ENCODE peak calls at places on chromosomes 13 and 19, in seven cellular contexts. Y is H1, W is SK-N-SH, C is K562, F is HCT116, M is GM12878, K is HepG2. I is an unnamed sample.

GRCh38 chr13:86051134-86052103 is 252.2 kb upstream of the SLITRK6 start:
- DNase-seq in Y (no peak), W (no peak), C (no peak), F (no peak), M (no peak), K (no peak), I (peak)

GRCh38 chr19:46081928-46082727 is 41.3 kb upstream of the IGFL4 start:
- DNase-seq in Y (no peak), W (peak), C (peak), F (peak), M (peak), K (peak), I (no peak)

GRCh38 chr19:4197625-4198466 is 15.4 kb downstream of the ANKRD24 start:
- DNase-seq in Y (no peak), W (peak), C (peak), F (no peak), M (no peak), K (no peak), I (no peak)

GRCh38 chr13:104140557-104140956 is 1074.3 kb upstream of the SLC10A2 start:
- DNase-seq in Y (no peak), W (no peak), C (no peak), F (peak), M (no peak), K (no peak), I (no peak)

GRCh38 chr19:47526798-47527197 is 11.9 kb upstream of the NAPA start:
- DNase-seq in Y (no peak), W (no peak), C (no peak), F (no peak), M (no peak), K (no peak), I (no peak)

GRCh38 chr13:73857106-73857505 is 277.1 kb downstream of the KLF12 start:
- DNase-seq in Y (no peak), W (no peak), C (no peak), F (no peak), M (no peak), K (no peak), I (no peak)

GRCh38 chr19:18961767-18962423 is 20.9 kb upstream of the HOMER3 start:
- DNase-seq in Y (peak), W (peak), C (no peak), F (no peak), M (no peak), K (peak), I (no peak)

GRCh38 chr13:80273717-80274116 is 67.2 kb downstream of the SPRY2 start:
- DNase-seq in Y (no peak), W (no peak), C (no peak), F (no peak), M (no peak), K (no peak), I (no peak)

GRCh38 chr19:33868076-33868735 is 71.5 kb downstream of the KCTD15 start:
- DNase-seq in Y (no peak), W (peak), C (no peak), F (no peak), M (no peak), K (no peak), I (no peak)

GRCh38 chr19:39563408-39563807 is 23.4 kb upstream of the EID2 start:
- DNase-seq in Y (peak), W (no peak), C (no peak), F (peak), M (no peak), K (no peak), I (no peak)

GRCh38 chr19:35755550-35756371 is 1.1 kb downstream of the HSPB6 start:
- DNase-seq in Y (no peak), W (no peak), C (no peak), F (no peak), M (no peak), K (no peak), I (no peak)

GRCh38 chr19:49447485-49448431 is 3.9 kb downstream of the PIH1D1 start:
- DNase-seq in Y (peak), W (peak), C (peak), F (peak), M (no peak), K (no peak), I (no peak)

DNA sequence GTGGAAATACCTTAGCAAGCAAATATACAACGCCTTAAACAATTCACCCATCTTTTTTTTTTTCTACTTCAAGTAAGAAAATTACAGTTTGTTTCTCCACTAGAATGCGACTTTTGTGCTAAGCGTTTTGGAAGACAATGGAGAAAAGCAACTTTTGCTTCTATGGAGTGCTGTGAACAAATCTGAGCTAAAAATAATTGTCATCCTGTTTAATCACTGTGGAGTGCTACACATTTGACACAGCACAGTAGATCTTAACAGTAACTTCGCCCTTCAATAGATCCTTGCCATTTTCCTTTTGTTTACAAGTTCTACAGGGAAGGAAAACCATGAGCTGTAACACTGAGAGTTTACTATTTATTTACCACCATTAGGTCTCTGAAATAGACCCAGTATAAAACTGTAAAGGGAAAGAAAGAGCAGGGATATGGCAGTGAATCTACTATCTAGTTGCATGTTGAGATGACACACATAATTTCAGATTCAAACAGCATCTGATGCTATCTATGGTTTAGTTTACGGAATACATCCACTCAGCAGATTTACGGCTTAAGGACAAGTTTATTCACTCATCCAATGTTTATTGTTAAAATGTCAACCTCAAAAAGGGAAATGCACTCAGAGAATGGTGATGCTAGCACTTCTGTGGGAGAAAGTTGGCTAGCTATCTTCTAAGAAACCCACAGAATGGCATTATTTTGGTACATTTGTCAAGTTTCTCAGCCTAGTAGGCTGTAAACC is 175.3 kb downstream of the VWA8 start:
- DNase-seq in Y (no peak), W (no peak), C (no peak), F (no peak), M (no peak), K (no peak), I (no peak)
- TF ChIP-seq JUND in Y (no peak), W (no peak), C (no peak), F (no peak), M (no peak), K (no peak), I (no peak)

DNA sequence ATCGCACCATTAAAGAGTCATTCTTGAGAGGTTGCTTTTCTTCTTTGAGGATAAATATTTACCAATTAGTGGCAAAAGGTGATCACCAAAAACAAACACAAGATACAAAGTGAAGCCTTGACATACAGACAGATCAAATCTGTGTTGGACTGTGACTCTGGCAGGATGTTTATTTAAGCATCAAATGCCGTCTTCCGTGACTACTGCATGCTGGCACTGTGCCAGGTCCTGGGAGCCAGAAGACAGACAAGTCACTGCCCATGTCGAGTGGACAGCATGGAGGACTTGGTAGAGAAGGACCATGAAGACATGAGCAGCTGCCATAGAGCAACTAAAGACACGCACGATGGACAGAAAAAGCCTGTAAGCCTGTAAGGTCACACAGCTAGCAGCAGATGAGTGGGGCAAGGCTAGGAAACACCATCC is 92.8 kb upstream of the FARP1 start:
- DNase-seq in Y (no peak), W (peak), C (no peak), F (no peak), M (no peak), K (peak), I (no peak)
- TF ChIP-seq JUND in Y (no peak), W (no peak), C (no peak), F (no peak), M (no peak), K (no peak), I (no peak)

GRCh38 chr13:46168341-46168740 is 13.6 kb downstream of the LCP1 start:
- DNase-seq in Y (no peak), W (no peak), C (no peak), F (no peak), M (no peak), K (no peak), I (no peak)
- TF ChIP-seq JUND in Y (no peak), W (no peak), C (no peak), F (no peak), M (no peak), K (no peak), I (no peak)

GRCh38 chr19:55075366-55075998 is at the start of gene EPS8L1:
- DNase-seq in Y (no peak), W (no peak), C (no peak), F (no peak), M (no peak), K (no peak), I (peak)
- TF ChIP-seq JUND in Y (no peak), W (no peak), C (no peak), F (no peak), M (no peak), K (no peak), I (no peak)

GRCh38 chr13:109093988-109094387 is 464.6 kb downstream of the MYO16 start:
- DNase-seq in Y (no peak), W (no peak), C (no peak), F (no peak), M (no peak), K (no peak), I (no peak)

GRCh38 chr13:109095126-109095525 is 465.7 kb downstream of the MYO16 start:
- DNase-seq in Y (no peak), W (no peak), C (no peak), F (no peak), M (no peak), K (no peak), I (peak)

GRCh38 chr13:109100705-109101104 is 471.3 kb downstream of the MYO16 start:
- DNase-seq in Y (no peak), W (no peak), C (no peak), F (no peak), M (no peak), K (no peak), I (no peak)

GRCh38 chr13:109101550-109102144 is 472.2 kb downstream of the MYO16 start:
- DNase-seq in Y (no peak), W (no peak), C (no peak), F (no peak), M (no peak), K (no peak), I (no peak)

DNA sequence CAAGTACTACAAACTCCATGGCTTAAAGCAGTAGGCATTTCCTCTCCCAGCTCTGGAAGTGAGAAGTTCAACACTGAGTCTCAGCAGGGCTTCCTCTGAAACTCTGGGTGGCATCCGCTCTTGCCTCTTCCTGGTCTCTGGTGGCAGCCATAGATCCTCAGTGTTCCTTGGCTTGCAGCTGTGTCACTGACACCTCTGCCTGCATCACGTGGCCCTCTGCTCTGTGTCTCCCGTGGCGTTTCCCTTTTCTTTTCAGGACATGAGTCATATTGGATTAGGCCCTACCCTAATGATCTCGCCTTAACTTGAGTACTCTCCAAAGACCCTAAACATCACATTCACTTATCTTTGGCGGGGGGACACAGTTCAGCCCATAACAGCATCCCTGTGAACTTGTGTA is 466.7 kb downstream of the MYO16 start:
- DNase-seq in Y (no peak), W (no peak), C (no peak), F (no peak), M (no peak), K (no peak), I (no peak)
- TF ChIP-seq JUND in Y (no peak), W (no peak), C (no peak), F (peak), M (no peak), K (no peak), I (no peak)

GRCh38 chr19:28731577-28731976 is 481.4 kb downstream of the UQCRFS1 start:
- DNase-seq in Y (no peak), W (no peak), C (no peak), F (no peak), M (no peak), K (no peak), I (no peak)

GRCh38 chr19:28736528-28736927 is 476.4 kb downstream of the UQCRFS1 start:
- DNase-seq in Y (no peak), W (no peak), C (no peak), F (no peak), M (no peak), K (no peak), I (no peak)

GRCh38 chr19:28731113-28731512 is 481.8 kb downstream of the UQCRFS1 start:
- DNase-seq in Y (no peak), W (no peak), C (no peak), F (no peak), M (no peak), K (no peak), I (no peak)

GRCh38 chr19:28737526-28737925 is 475.4 kb downstream of the UQCRFS1 start:
- DNase-seq in Y (no peak), W (no peak), C (no peak), F (no peak), M (no peak), K (no peak), I (peak)

DNA sequence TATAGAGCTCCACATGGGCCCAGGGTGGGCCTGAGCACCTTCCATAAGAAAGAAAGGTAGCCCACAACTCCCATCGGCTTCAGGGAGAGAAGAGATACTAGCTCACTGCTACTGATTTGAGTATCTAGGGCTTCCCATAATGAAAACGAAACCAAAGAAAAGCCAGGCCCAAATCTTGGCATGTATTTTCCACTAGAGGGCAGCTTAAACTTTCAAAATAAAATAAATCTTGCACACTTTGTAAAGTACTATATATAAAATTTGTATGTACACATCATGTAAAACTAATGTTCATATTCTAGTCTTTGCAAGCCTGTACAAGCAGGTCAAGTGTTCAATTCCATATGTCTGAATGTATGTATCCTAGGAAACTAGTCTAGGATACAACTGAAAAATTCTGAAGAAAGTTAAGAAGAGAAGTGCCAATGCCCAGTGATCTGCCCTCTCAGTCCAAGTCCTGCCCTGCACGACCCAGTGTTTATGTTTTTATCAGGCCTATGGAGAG is 475.9 kb downstream of the UQCRFS1 start:
- DNase-seq in Y (no peak), W (no peak), C (peak), F (no peak), M (peak), K (peak), I (peak)
- TF ChIP-seq JUND in Y (no peak), W (no peak), C (no peak), F (no peak), M (no peak), K (no peak), I (no peak)

GRCh38 chr19:52635786-52636570 is 2.2 kb downstream of the ZNF83 start:
- DNase-seq in Y (no peak), W (no peak), C (no peak), F (no peak), M (no peak), K (no peak), I (no peak)
- TF ChIP-seq JUND in Y (no peak), W (no peak), C (no peak), F (no peak), M (no peak), K (no peak), I (no peak)

I was measured in T47D.